ENCODE peak calls at places on chromosomes 5 and 9, in five cellular contexts. B is foreskin fibroblast; Q is H4; T is stimulated activated CD8-positive, alpha-beta memory T cell treated with anti-CD3 and anti-CD28 coated beads, Interleukin-2, amount 100 ng/mL, for 1 hour; O is activated T-cell treated with anti-CD3 and anti-CD28 coated beads, Interleukin-2, amount 50 U/mL, for 72 hours. K is an unnamed sample.

GRCh38 chr5:168766038-168766700 is 187.0 kb upstream of the PANK3 start:
- DNase-seq in Q (no peak), O (no peak), T (no peak), B (peak), K (no peak)

GRCh38 chr5:118557103-118557805 is 431.1 kb downstream of the DTWD2 start:
- DNase-seq in T (no peak), B (peak), Q (no peak), O (no peak), K (no peak)

GRCh38 chr5:141491323-141492167 is 2.7 kb downstream of the PCDHGC5 start:
- DNase-seq in O (no peak), Q (no peak), T (no peak), B (no peak), K (no peak)

GRCh38 chr9:128629852-128630545 is 26.6 kb downstream of the DYNC2I2 start:
- DNase-seq in B (no peak), T (no peak), Q (peak), O (no peak), K (no peak)

GRCh38 chr5:145825751-145826180 is 9.4 kb downstream of the PRELID2 start:
- DNase-seq in B (peak), O (peak), Q (peak), T (no peak), K (no peak)

GRCh38 chr5:60843693-60844428 is at the start of gene ELOVL7:
- DNase-seq in B (peak), T (peak), O (peak), Q (peak), K (peak)

GRCh38 chr5:148416921-148417320 is 33.2 kb downstream of the FBXO38 start:
- DNase-seq in T (no peak), B (peak), O (no peak), Q (no peak), K (no peak)

GRCh38 chr9:87276327-87276841 is 221.3 kb upstream of the DAPK1 start:
- DNase-seq in Q (peak), B (peak), T (no peak), O (peak), K (no peak)

GRCh38 chr5:111945535-111945934 is 188.5 kb upstream of the NREP start:
- DNase-seq in B (no peak), O (no peak), T (no peak), Q (no peak), K (no peak)

GRCh38 chr5:3656803-3657202 is 61.2 kb downstream of the IRX1 start:
- DNase-seq in O (no peak), B (no peak), Q (no peak), T (no peak), K (no peak)

GRCh38 chr5:135450957-135451356 is 1.2 kb downstream of the TIFAB start:
- DNase-seq in Q (no peak), O (no peak), T (no peak), B (no peak), K (no peak)

GRCh38 chr9:106066937-106067545 is 372.7 kb downstream of the TMEM38B start:
- DNase-seq in Q (no peak), B (no peak), O (no peak), T (no peak), K (no peak)

GRCh38 chr9:133282454-133283238 is 7.6 kb upstream of the ABO start:
- DNase-seq in T (no peak), B (no peak), O (no peak), Q (no peak), K (no peak)

GRCh38 chr5:170623576-170624181 is 119.9 kb downstream of the KCNIP1 start:
- DNase-seq in O (peak), T (no peak), B (peak), Q (peak), K (no peak)

GRCh38 chr5:38871790-38872551 is 26.2 kb downstream of the OSMR start:
- DNase-seq in Q (peak), B (peak), T (no peak), O (no peak), K (no peak)

GRCh38 chr9:21770877-21771560 is 31.4 kb upstream of the MTAP start:
- DNase-seq in Q (no peak), B (peak), T (no peak), O (no peak), K (no peak)

GRCh38 chr9:129944501-129945116 is 98.4 kb downstream of the FNBP1 start:
- DNase-seq in O (peak), Q (no peak), B (no peak), T (peak), K (no peak)

GRCh38 chr5:150473673-150474358 is 24.3 kb upstream of the RPS14 start:
- DNase-seq in O (no peak), B (no peak), Q (peak), T (no peak), K (no peak)

GRCh38 chr9:86925686-86926085 is 21.6 kb downstream of the GAS1 start:
- DNase-seq in B (peak), T (no peak), O (no peak), Q (no peak), K (no peak)

GRCh38 chr5:99077254-99077640 is 148.4 kb upstream of the CHD1 start:
- DNase-seq in O (no peak), Q (no peak), T (no peak), B (no peak), K (no peak)

GRCh38 chr9:134435527-134436355 is 109.5 kb downstream of the RXRA start:
- DNase-seq in B (no peak), Q (no peak), T (no peak), O (no peak), K (no peak)

GRCh38 chr5:100479079-100479688 is 56.0 kb upstream of the FAM174A start:
- DNase-seq in B (no peak), Q (peak), T (no peak), O (no peak), K (no peak)

GRCh38 chr5:123639244-123639643 is 127.3 kb downstream of the CSNK1G3 start:
- DNase-seq in O (no peak), T (no peak), B (no peak), Q (no peak), K (no peak)

GRCh38 chr5:7659420-7659819 is 191.5 kb downstream of the CFAP90 start:
- DNase-seq in Q (peak), T (no peak), B (no peak), O (no peak), K (no peak)

GRCh38 chr5:135544666-135545045 is 8.9 kb upstream of the NEUROG1 start:
- DNase-seq in Q (no peak), T (no peak), B (no peak), O (no peak), K (no peak)

GRCh38 chr9:22238809-22239684 is 207.6 kb upstream of the DMRTA1 start:
- DNase-seq in B (peak), T (no peak), O (no peak), Q (no peak), K (no peak)